ENCODE peak calls at places on chromosomes 1 and 21, in four cellular contexts. I, Z, A and N are unnamed samples.

GRCh38 chr1:46179138-46180081 is 3.1 kb upstream of the P3R3URF start:
- DNase-seq in I (peak; percentile 75), Z (peak; percentile 73), A (no peak), N (peak; percentile 32)

GRCh38 chr1:54927475-54928240 is 40.7 kb upstream of the DHCR24 start:
- DNase-seq in I (no peak), Z (no peak), A (no peak), N (no peak)

GRCh38 chr1:51231121-51231520 is 5.0 kb upstream of the RNF11 start:
- DNase-seq in I (no peak), Z (no peak), A (no peak), N (no peak)

GRCh38 chr21:35540950-35541632 is 492.0 kb upstream of the RUNX1 start:
- DNase-seq in I (no peak), Z (no peak), A (no peak), N (no peak)

GRCh38 chr1:42143875-42144274 is 9.3 kb upstream of the GUCA2B start:
- DNase-seq in I (no peak), Z (no peak), A (no peak), N (no peak)

GRCh38 chr1:54499097-54500029 is 48.7 kb upstream of the ACOT11 start:
- DNase-seq in I (peak; percentile 27), Z (no peak), A (no peak), N (no peak)

GRCh38 chr1:31577515-31578191 is 1.3 kb downstream of the TINAGL1 start:
- DNase-seq in I (no peak), Z (no peak), A (no peak), N (no peak)

GRCh38 chr1:231931146-231931545 is 304.6 kb downstream of the DISC1 start:
- DNase-seq in I (no peak), Z (no peak), A (no peak), N (no peak)

GRCh38 chr1:41588334-41588875 is 103.9 kb upstream of the EDN2 start:
- DNase-seq in I (no peak), Z (no peak), A (no peak), N (no peak)

GRCh38 chr1:76162254-76162653 is 87.7 kb downstream of the ST6GALNAC3 start:
- DNase-seq in I (no peak), Z (no peak), A (no peak), N (no peak)

GRCh38 chr1:204544321-204544720 is 28.1 kb downstream of the MDM4 start:
- DNase-seq in I (no peak), Z (no peak), A (no peak), N (no peak)

GRCh38 chr1:108152782-108153222 is 47.3 kb downstream of the SLC25A24 start:
- DNase-seq in I (no peak), Z (no peak), A (no peak), N (no peak)

GRCh38 chr1:19156676-19157075 is 53.4 kb downstream of the UBR4 start:
- DNase-seq in I (no peak), Z (no peak), A (no peak), N (no peak)

GRCh38 chr21:19433623-19434022 is 1030.0 kb upstream of the TMPRSS15 start:
- DNase-seq in I (no peak), Z (no peak), A (no peak), N (no peak)

GRCh38 chr1:42368096-42368795 is 12.3 kb upstream of the RIMKLA start:
- DNase-seq in I (no peak), Z (no peak), A (no peak), N (no peak)

GRCh38 chr1:228270032-228270431 is 62.2 kb downstream of the OBSCN start:
- DNase-seq in I (no peak), Z (no peak), A (no peak), N (no peak)

GRCh38 chr1:85394130-85394529 is 70.8 kb downstream of the DDAH1 start:
- DNase-seq in I (no peak), Z (no peak), A (no peak), N (no peak)

GRCh38 chr1:8343464-8344001 is 25.6 kb downstream of the SLC45A1 start:
- DNase-seq in I (no peak), Z (peak; percentile 89), A (no peak), N (no peak)

GRCh38 chr1:119535381-119535780 is 28.4 kb downstream of the HSD3B1 start:
- DNase-seq in I (no peak), Z (no peak), A (no peak), N (no peak)

GRCh38 chr1:16015960-16016901 is 1.6 kb downstream of the HSPB7 start:
- DNase-seq in I (no peak), Z (no peak), A (no peak), N (no peak)

GRCh38 chr1:183155939-183156338 is 30.1 kb upstream of the LAMC2 start:
- DNase-seq in I (no peak), Z (no peak), A (no peak), N (no peak)

GRCh38 chr1:84433253-84434080 is 35.2 kb downstream of the DNASE2B start:
- DNase-seq in I (peak; percentile 89), Z (peak; percentile 58), A (no peak), N (peak; percentile 6)

GRCh38 chr1:161900155-161900554 is 123.5 kb downstream of the OLFML2B start:
- DNase-seq in I (no peak), Z (no peak), A (no peak), N (no peak)

GRCh38 chr1:215569987-215570824 is 3.1 kb downstream of the KCTD3 start:
- DNase-seq in I (no peak), Z (no peak), A (no peak), N (no peak)

GRCh38 chr1:18597159-18598042 is 33.2 kb upstream of the PAX7 start:
- DNase-seq in I (peak; percentile 39), Z (no peak), A (peak; percentile 2), N (peak; percentile 21)

GRCh38 chr21:42593007-42593814 is 60.2 kb upstream of the PDE9A start:
- DNase-seq in I (peak; percentile 74), Z (no peak), A (no peak), N (peak; percentile 40)

GRCh38 chr21:34818663-34819158 is 149.9 kb downstream of the CLIC6 start:
- DNase-seq in I (no peak), Z (no peak), A (no peak), N (no peak)

GRCh38 chr1:234148816-234149215 is 224.4 kb upstream of the COA6 start:
- DNase-seq in I (no peak), Z (no peak), A (no peak), N (no peak)

GRCh38 chr1:238485906-238486219 is 595.1 kb upstream of the ZP4 start:
- DNase-seq in I (no peak), Z (no peak), A (no peak), N (no peak)

GRCh38 chr1:56423716-56424115 is 155.6 kb downstream of the PLPP3 start:
- DNase-seq in I (no peak), Z (no peak), A (no peak), N (no peak)

GRCh38 chr1:39087109-39087834 is 61.1 kb downstream of the NDUFS5 start:
- DNase-seq in I (no peak), Z (no peak), A (no peak), N (no peak)

GRCh38 chr1:153343811-153344717 is 4.6 kb downstream of the PGLYRP4 start:
- DNase-seq in I (no peak), Z (no peak), A (no peak), N (no peak)

GRCh38 chr1:220410681-220411080 is 117.3 kb upstream of the MARK1 start:
- DNase-seq in I (no peak), Z (no peak), A (no peak), N (no peak)

GRCh38 chr1:202654079-202654478 is 56.2 kb downstream of the SYT2 start:
- DNase-seq in I (no peak), Z (no peak), A (no peak), N (no peak)

GRCh38 chr1:185360714-185361113 is 43.7 kb upstream of the IVNS1ABP start:
- DNase-seq in I (no peak), Z (no peak), A (no peak), N (no peak)

GRCh38 chr1:54487571-54488050 is 60.4 kb upstream of the ACOT11 start:
- DNase-seq in I (peak; percentile 49), Z (no peak), A (no peak), N (no peak)

GRCh38 chr1:96880626-96881025 is 159.0 kb downstream of the PTBP2 start:
- DNase-seq in I (no peak), Z (no peak), A (no peak), N (no peak)

GRCh38 chr1:15851251-15852035 is 3.9 kb downstream of the SPEN start:
- DNase-seq in I (no peak), Z (no peak), A (no peak), N (no peak)